ENCODE peak calls at places on chromosome 2, in eight cellular contexts. One of them, this sample, is unnamed.

GRCh38 chr2:84559838-84560237 is 43.5 kb downstream of the DNAH6 start:
- DNase-seq in cerebellum: no peak
- DNase-seq in G401: no peak
- DNase-seq in fibroblast of mammary gland: no peak
- DNase-seq in gastrocnemius medialis: no peak
- DNase-seq in right cardiac atrium: no peak
- DNase-seq in cardiac muscle cell: no peak
- DNase-seq in GM04504: no peak
- DNase-seq in this sample: no peak

GRCh38 chr2:10931710-10932255 is 20.0 kb downstream of the KCNF1 start:
- DNase-seq in cerebellum: peak; percentile 85
- DNase-seq in G401: peak; percentile 95
- DNase-seq in fibroblast of mammary gland: peak; percentile 98
- DNase-seq in gastrocnemius medialis: peak; percentile 90
- DNase-seq in right cardiac atrium: no peak
- DNase-seq in cardiac muscle cell: no peak
- DNase-seq in GM04504: peak; percentile 65
- DNase-seq in this sample: no peak

GRCh38 chr2:27372937-27373336 is 2.5 kb downstream of the SNX17 start:
- DNase-seq in cerebellum: no peak
- DNase-seq in G401: no peak
- DNase-seq in fibroblast of mammary gland: no peak
- DNase-seq in gastrocnemius medialis: no peak
- DNase-seq in right cardiac atrium: no peak
- DNase-seq in cardiac muscle cell: no peak
- DNase-seq in GM04504: no peak
- DNase-seq in this sample: no peak

GRCh38 chr2:237384672-237385020 is 29.3 kb downstream of the COL6A3 start:
- DNase-seq in cerebellum: no peak
- DNase-seq in G401: no peak
- DNase-seq in fibroblast of mammary gland: no peak
- DNase-seq in gastrocnemius medialis: no peak
- DNase-seq in right cardiac atrium: no peak
- DNase-seq in cardiac muscle cell: no peak
- DNase-seq in GM04504: no peak
- DNase-seq in this sample: no peak

GRCh38 chr2:191030521-191031154 is 16.7 kb upstream of the STAT1 start:
- DNase-seq in cerebellum: peak; percentile 24
- DNase-seq in G401: peak; percentile 38
- DNase-seq in fibroblast of mammary gland: peak; percentile 63
- DNase-seq in gastrocnemius medialis: no peak
- DNase-seq in right cardiac atrium: no peak
- DNase-seq in cardiac muscle cell: peak; percentile 62
- DNase-seq in GM04504: no peak
- DNase-seq in this sample: peak; percentile 72

GRCh38 chr2:120538691-120539420 is 192.9 kb downstream of the INHBB start:
- DNase-seq in cerebellum: no peak
- DNase-seq in G401: no peak
- DNase-seq in fibroblast of mammary gland: no peak
- DNase-seq in gastrocnemius medialis: no peak
- DNase-seq in right cardiac atrium: no peak
- DNase-seq in cardiac muscle cell: no peak
- DNase-seq in GM04504: no peak
- DNase-seq in this sample: no peak

GRCh38 chr2:61343141-61343540 is 127.7 kb downstream of the USP34 start:
- DNase-seq in cerebellum: no peak
- DNase-seq in G401: no peak
- DNase-seq in fibroblast of mammary gland: no peak
- DNase-seq in gastrocnemius medialis: no peak
- DNase-seq in right cardiac atrium: no peak
- DNase-seq in cardiac muscle cell: no peak
- DNase-seq in GM04504: no peak
- DNase-seq in this sample: no peak

GRCh38 chr2:20052229-20052871 is 922 bp upstream of the LAPTM4A start:
- DNase-seq in cerebellum: no peak
- DNase-seq in G401: no peak
- DNase-seq in fibroblast of mammary gland: peak; percentile 51
- DNase-seq in gastrocnemius medialis: no peak
- DNase-seq in right cardiac atrium: no peak
- DNase-seq in cardiac muscle cell: no peak
- DNase-seq in GM04504: no peak
- DNase-seq in this sample: no peak

GRCh38 chr2:211564441-211564840 is 974.2 kb downstream of the ERBB4 start:
- DNase-seq in cerebellum: no peak
- DNase-seq in G401: no peak
- DNase-seq in fibroblast of mammary gland: no peak
- DNase-seq in gastrocnemius medialis: no peak
- DNase-seq in right cardiac atrium: no peak
- DNase-seq in cardiac muscle cell: no peak
- DNase-seq in GM04504: no peak
- DNase-seq in this sample: no peak

GRCh38 chr2:39938035-39938835 is 159.2 kb upstream of the THUMPD2 start:
- DNase-seq in cerebellum: no peak
- DNase-seq in G401: no peak
- DNase-seq in fibroblast of mammary gland: peak; percentile 85
- DNase-seq in gastrocnemius medialis: no peak
- DNase-seq in right cardiac atrium: no peak
- DNase-seq in cardiac muscle cell: no peak
- DNase-seq in GM04504: peak; percentile 86
- DNase-seq in this sample: no peak

GRCh38 chr2:219784178-219784577 is 156.7 kb downstream of the SLC4A3 start:
- DNase-seq in cerebellum: no peak
- DNase-seq in G401: no peak
- DNase-seq in fibroblast of mammary gland: no peak
- DNase-seq in gastrocnemius medialis: no peak
- DNase-seq in right cardiac atrium: no peak
- DNase-seq in cardiac muscle cell: no peak
- DNase-seq in GM04504: no peak
- DNase-seq in this sample: no peak

GRCh38 chr2:235978022-235978421 is 190.2 kb downstream of the GBX2 start:
- DNase-seq in cerebellum: no peak
- DNase-seq in G401: no peak
- DNase-seq in fibroblast of mammary gland: no peak
- DNase-seq in gastrocnemius medialis: no peak
- DNase-seq in right cardiac atrium: no peak
- DNase-seq in cardiac muscle cell: no peak
- DNase-seq in GM04504: no peak
- DNase-seq in this sample: no peak

GRCh38 chr2:241901500-241902351 is 32.2 kb downstream of the RTP5 start:
- DNase-seq in cerebellum: peak; percentile 48
- DNase-seq in G401: peak; percentile 68
- DNase-seq in fibroblast of mammary gland: peak; percentile 20
- DNase-seq in gastrocnemius medialis: no peak
- DNase-seq in right cardiac atrium: no peak
- DNase-seq in cardiac muscle cell: peak; percentile 78
- DNase-seq in GM04504: no peak
- DNase-seq in this sample: no peak

GRCh38 chr2:168246072-168246482 is 1.3 kb downstream of the STK39 start:
- DNase-seq in cerebellum: peak; percentile 19
- DNase-seq in G401: no peak
- DNase-seq in fibroblast of mammary gland: no peak
- DNase-seq in gastrocnemius medialis: no peak
- DNase-seq in right cardiac atrium: no peak
- DNase-seq in cardiac muscle cell: no peak
- DNase-seq in GM04504: no peak
- DNase-seq in this sample: no peak

GRCh38 chr2:159600752-159601151 is 15.6 kb downstream of the BAZ2B start:
- DNase-seq in cerebellum: no peak
- DNase-seq in G401: no peak
- DNase-seq in fibroblast of mammary gland: peak; percentile 72
- DNase-seq in gastrocnemius medialis: no peak
- DNase-seq in right cardiac atrium: no peak
- DNase-seq in cardiac muscle cell: no peak
- DNase-seq in GM04504: no peak
- DNase-seq in this sample: no peak

GRCh38 chr2:134320930-134321329 is 67.1 kb downstream of the MGAT5 start:
- DNase-seq in cerebellum: no peak
- DNase-seq in G401: no peak
- DNase-seq in fibroblast of mammary gland: no peak
- DNase-seq in gastrocnemius medialis: no peak
- DNase-seq in right cardiac atrium: no peak
- DNase-seq in cardiac muscle cell: no peak
- DNase-seq in GM04504: no peak
- DNase-seq in this sample: no peak